ENCODE peak calls at places on chromosomes 13 and 19, in eight cellular contexts. M is WERI-Rb-1, P is choroid plexus epithelial cell, Z is mucosa of descending colon, C is colonic mucosa, R is right atrium auricular region, L is ovary, G is heart right ventricle. O is an unnamed sample.

GRCh38 chr19:19866599-19867248 is 1.0 kb downstream of the ZNF253 start:
- DNase-seq in M (peak), P (peak), Z (peak), C (peak), R (no peak), L (peak), G (no peak), O (peak)

GRCh38 chr13:109148243-109148642 is 518.8 kb downstream of the MYO16 start:
- DNase-seq in M (no peak), P (peak), Z (no peak), C (no peak), R (no peak), L (no peak), G (no peak), O (no peak)

GRCh38 chr13:46492946-46493345 is 60.0 kb upstream of the LRCH1 start:
- DNase-seq in M (no peak), P (peak), Z (no peak), C (no peak), R (no peak), L (no peak), G (no peak), O (peak)

GRCh38 chr19:8463343-8463742 is 18.6 kb downstream of the HNRNPM start:
- DNase-seq in M (no peak), P (no peak), Z (no peak), C (no peak), R (no peak), L (no peak), G (no peak), O (no peak)

GRCh38 chr19:10142701-10143375 is 23.1 kb upstream of the EIF3G start:
- DNase-seq in M (no peak), P (no peak), Z (peak), C (no peak), R (no peak), L (no peak), G (no peak), O (no peak)

GRCh38 chr19:2887391-2887914 is 13.3 kb upstream of the ZNF57 start:
- DNase-seq in M (peak), P (peak), Z (no peak), C (no peak), R (no peak), L (peak), G (no peak), O (peak)

GRCh38 chr19:53865918-53866696 is 1.6 kb upstream of the MYADM start:
- DNase-seq in M (peak), P (peak), Z (peak), C (peak), R (peak), L (peak), G (peak), O (peak)

GRCh38 chr13:110850006-110850405 is 64.9 kb downstream of the ANKRD10 start:
- DNase-seq in M (no peak), P (no peak), Z (no peak), C (no peak), R (no peak), L (no peak), G (no peak), O (no peak)

GRCh38 chr19:38034153-38034835 is 127.3 kb downstream of the SIPA1L3 start:
- DNase-seq in M (no peak), P (peak), Z (no peak), C (no peak), R (no peak), L (no peak), G (no peak), O (no peak)

GRCh38 chr13:43990829-43991228 is 111.1 kb downstream of the LACC1 start:
- DNase-seq in M (no peak), P (no peak), Z (no peak), C (no peak), R (no peak), L (no peak), G (no peak), O (no peak)

GRCh38 chr13:43990021-43990420 is 110.3 kb downstream of the LACC1 start:
- DNase-seq in M (no peak), P (no peak), Z (no peak), C (no peak), R (no peak), L (no peak), G (no peak), O (no peak)

GRCh38 chr13:43991773-43992201 is 112.1 kb downstream of the LACC1 start:
- DNase-seq in M (no peak), P (no peak), Z (no peak), C (no peak), R (no peak), L (no peak), G (peak), O (no peak)

GRCh38 chr13:43994999-43995859 is 115.5 kb downstream of the LACC1 start:
- DNase-seq in M (no peak), P (no peak), Z (no peak), C (peak), R (no peak), L (no peak), G (no peak), O (no peak)
- H3K4me3 ChIP-seq in M (no peak), P (no peak), Z (no peak), C (no peak), R (no peak), L (no peak), G (no peak), O (no peak)

GRCh38 chr13:94712287-94712811 is at the start of gene SOX21:
- DNase-seq in M (no peak), P (no peak), Z (no peak), C (no peak), R (no peak), L (no peak), G (no peak), O (no peak)

GRCh38 chr13:94710881-94711560 is 1.3 kb downstream of the SOX21 start:
- DNase-seq in M (peak), P (no peak), Z (peak), C (no peak), R (no peak), L (no peak), G (no peak), O (no peak)

GRCh38 chr13:94712812-94713555 is 639 bp upstream of the SOX21 start:
- DNase-seq in M (peak), P (peak), Z (no peak), C (no peak), R (no peak), L (peak), G (no peak), O (peak)

GRCh38 chr13:94710081-94710809 is 2.1 kb downstream of the SOX21 start:
- DNase-seq in M (no peak), P (no peak), Z (no peak), C (no peak), R (no peak), L (no peak), G (no peak), O (no peak)

DNA sequence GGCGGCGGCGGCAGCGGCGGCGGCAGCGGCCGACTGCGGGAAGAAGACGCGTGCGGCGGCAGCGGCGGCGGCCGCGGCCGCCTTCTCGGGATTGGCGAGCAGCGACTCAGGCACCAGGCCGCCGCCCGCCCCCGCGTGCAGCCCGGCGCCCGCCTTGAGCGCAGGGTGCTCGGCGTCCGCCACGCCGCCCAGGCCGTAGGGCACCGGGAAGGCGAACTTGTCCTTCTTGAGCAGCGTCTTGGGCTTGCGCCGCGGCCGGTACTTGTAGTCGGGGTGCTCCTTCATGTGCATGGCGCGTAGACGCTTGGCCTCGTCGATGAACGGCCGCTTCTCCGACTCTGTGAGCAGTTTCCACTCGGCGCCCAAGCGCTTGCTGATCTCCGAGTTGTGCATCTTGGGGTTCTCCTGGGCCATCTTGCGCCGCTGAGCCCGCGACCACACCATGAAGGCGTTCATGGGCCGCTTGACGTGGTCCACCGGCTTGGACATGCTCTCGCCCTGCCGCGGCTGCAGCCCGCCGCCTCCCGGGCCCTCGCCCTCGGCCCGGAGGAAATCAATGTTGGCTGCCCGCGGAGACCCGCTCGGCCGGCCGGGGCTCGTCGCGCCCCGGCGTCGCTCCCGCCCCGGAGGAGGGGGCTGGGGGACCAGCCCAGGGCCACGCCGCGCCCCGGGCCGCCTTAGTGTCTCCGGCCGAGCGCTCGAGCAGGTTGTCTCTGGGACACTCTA is 621 bp downstream of the SOX21 start:
- DNase-seq in M (peak), P (peak), Z (peak), C (no peak), R (no peak), L (no peak), G (no peak), O (no peak)
- H3K4me3 ChIP-seq in M (peak), P (no peak), Z (no peak), C (peak), R (peak), L (no peak), G (peak), O (no peak)

GRCh38 chr19:5967571-5967970 is 10.4 kb downstream of the RANBP3 start:
- DNase-seq in M (no peak), P (no peak), Z (no peak), C (no peak), R (no peak), L (no peak), G (no peak), O (no peak)
- H3K4me3 ChIP-seq in M (no peak), P (no peak), Z (no peak), C (no peak), R (no peak), L (no peak), G (no peak), O (no peak)

GRCh38 chr19:55158423-55158822 is 891 bp upstream of the TNNI3 start:
- DNase-seq in M (no peak), P (no peak), Z (no peak), C (no peak), R (no peak), L (no peak), G (no peak), O (no peak)
- H3K4me3 ChIP-seq in M (no peak), P (no peak), Z (no peak), C (no peak), R (no peak), L (no peak), G (no peak), O (no peak)

GRCh38 chr19:17246681-17247425 is 1.1 kb upstream of the NR2F6 start:
- DNase-seq in M (no peak), P (peak), Z (peak), C (peak), R (no peak), L (no peak), G (peak), O (peak)
- H3K4me3 ChIP-seq in M (peak), P (peak), Z (peak), C (peak), R (peak), L (peak), G (peak), O (no peak)

GRCh38 chr19:50329146-50329925 is at the start of gene KCNC3:
- DNase-seq in M (peak), P (peak), Z (peak), C (peak), R (peak), L (peak), G (peak), O (peak)
- H3K4me3 ChIP-seq in M (peak), P (peak), Z (no peak), C (peak), R (peak), L (no peak), G (peak), O (no peak)

GRCh38 chr13:114110091-114110829 is 22.2 kb downstream of the RASA3 start:
- DNase-seq in M (peak), P (peak), Z (peak), C (no peak), R (peak), L (peak), G (no peak), O (no peak)
- H3K4me3 ChIP-seq in M (no peak), P (no peak), Z (no peak), C (no peak), R (no peak), L (no peak), G (no peak), O (no peak)

O was measured in body of pancreas.